ENCODE peak calls at places on chromosomes 6 and 20, in ten cellular contexts. One of them, this sample, is unnamed. For H3K4me1, the result is how much of the 10 kb centered on the place peaks cover.

GRCh38 chr6:41222513-41222912 is 5.6 kb upstream of the TREML4 start:
- DNase-seq in mesendoderm: no peak
- DNase-seq in heart left ventricle: no peak
- DNase-seq in fibroblast of lung: no peak
- DNase-seq in CD8-positive, alpha-beta T cell: no peak
- DNase-seq in IMR-90: no peak
- DNase-seq in CD8-positive, alpha-beta memory T cell: no peak
- DNase-seq in GM23338: no peak
- DNase-seq in tibial artery: no peak
- DNase-seq in spleen: no peak
- DNase-seq in this sample: no peak

GRCh38 chr6:157981132-157981394 is 600 bp upstream of the SYNJ2 start:
- DNase-seq in mesendoderm: no peak
- DNase-seq in heart left ventricle: no peak
- DNase-seq in fibroblast of lung: no peak
- DNase-seq in CD8-positive, alpha-beta T cell: no peak
- DNase-seq in IMR-90: no peak
- DNase-seq in CD8-positive, alpha-beta memory T cell: no peak
- DNase-seq in GM23338: peak
- DNase-seq in tibial artery: no peak
- DNase-seq in spleen: no peak
- DNase-seq in this sample: no peak

GRCh38 chr6:137878070-137878809 is 11.2 kb downstream of the TNFAIP3 start:
- DNase-seq in mesendoderm: no peak
- DNase-seq in heart left ventricle: no peak
- DNase-seq in fibroblast of lung: peak
- DNase-seq in CD8-positive, alpha-beta T cell: no peak
- DNase-seq in IMR-90: no peak
- DNase-seq in CD8-positive, alpha-beta memory T cell: no peak
- DNase-seq in GM23338: no peak
- DNase-seq in tibial artery: no peak
- DNase-seq in spleen: no peak
- DNase-seq in this sample: no peak

GRCh38 chr6:69018911-69019310 is 383.8 kb downstream of the ADGRB3 start:
- DNase-seq in mesendoderm: no peak
- DNase-seq in heart left ventricle: no peak
- DNase-seq in fibroblast of lung: no peak
- DNase-seq in CD8-positive, alpha-beta T cell: no peak
- DNase-seq in IMR-90: no peak
- DNase-seq in CD8-positive, alpha-beta memory T cell: no peak
- DNase-seq in GM23338: no peak
- DNase-seq in tibial artery: no peak
- DNase-seq in spleen: no peak
- DNase-seq in this sample: no peak

GRCh38 chr6:166598441-166599138 is 12.1 kb upstream of the RAMACL start:
- DNase-seq in mesendoderm: no peak
- DNase-seq in heart left ventricle: no peak
- DNase-seq in fibroblast of lung: peak
- DNase-seq in CD8-positive, alpha-beta T cell: no peak
- DNase-seq in IMR-90: peak
- DNase-seq in CD8-positive, alpha-beta memory T cell: no peak
- DNase-seq in GM23338: no peak
- DNase-seq in tibial artery: peak
- DNase-seq in spleen: no peak
- DNase-seq in this sample: peak

GRCh38 chr6:108578595-108579038 is 17.9 kb downstream of the FOXO3 start:
- DNase-seq in mesendoderm: no peak
- DNase-seq in heart left ventricle: no peak
- DNase-seq in fibroblast of lung: no peak
- DNase-seq in CD8-positive, alpha-beta T cell: no peak
- DNase-seq in IMR-90: peak
- DNase-seq in CD8-positive, alpha-beta memory T cell: no peak
- DNase-seq in GM23338: no peak
- DNase-seq in tibial artery: no peak
- DNase-seq in spleen: no peak
- DNase-seq in this sample: no peak

GRCh38 chr6:75449625-75450206 is 43.9 kb downstream of the FILIP1 start:
- DNase-seq in mesendoderm: no peak
- DNase-seq in heart left ventricle: no peak
- DNase-seq in fibroblast of lung: peak
- DNase-seq in CD8-positive, alpha-beta T cell: no peak
- DNase-seq in IMR-90: peak
- DNase-seq in CD8-positive, alpha-beta memory T cell: no peak
- DNase-seq in GM23338: no peak
- DNase-seq in tibial artery: no peak
- DNase-seq in spleen: no peak
- DNase-seq in this sample: no peak

GRCh38 chr6:125477849-125478248 is 176.1 kb upstream of the HDDC2 start:
- DNase-seq in mesendoderm: peak
- DNase-seq in heart left ventricle: no peak
- DNase-seq in fibroblast of lung: no peak
- DNase-seq in CD8-positive, alpha-beta T cell: no peak
- DNase-seq in IMR-90: no peak
- DNase-seq in CD8-positive, alpha-beta memory T cell: no peak
- DNase-seq in GM23338: no peak
- DNase-seq in tibial artery: no peak
- DNase-seq in spleen: no peak
- DNase-seq in this sample: no peak

GRCh38 chr6:89410231-89411018 is 1.6 kb downstream of the RRAGD start:
- DNase-seq in mesendoderm: no peak
- DNase-seq in heart left ventricle: no peak
- DNase-seq in fibroblast of lung: no peak
- DNase-seq in CD8-positive, alpha-beta T cell: no peak
- DNase-seq in IMR-90: no peak
- DNase-seq in CD8-positive, alpha-beta memory T cell: no peak
- DNase-seq in GM23338: peak
- DNase-seq in tibial artery: no peak
- DNase-seq in spleen: no peak
- DNase-seq in this sample: no peak

GRCh38 chr6:89412071-89413005 is at the start of gene RRAGD:
- DNase-seq in mesendoderm: peak
- DNase-seq in heart left ventricle: peak
- DNase-seq in fibroblast of lung: no peak
- DNase-seq in CD8-positive, alpha-beta T cell: peak
- DNase-seq in IMR-90: no peak
- DNase-seq in CD8-positive, alpha-beta memory T cell: peak
- DNase-seq in GM23338: peak
- DNase-seq in tibial artery: peak
- DNase-seq in spleen: peak
- DNase-seq in this sample: peak

GRCh38 chr6:89411269-89412070 is 603 bp downstream of the RRAGD start:
- DNase-seq in mesendoderm: peak
- DNase-seq in heart left ventricle: peak
- DNase-seq in fibroblast of lung: no peak
- DNase-seq in CD8-positive, alpha-beta T cell: peak
- DNase-seq in IMR-90: no peak
- DNase-seq in CD8-positive, alpha-beta memory T cell: no peak
- DNase-seq in GM23338: peak
- DNase-seq in tibial artery: peak
- DNase-seq in spleen: peak
- DNase-seq in this sample: peak

GRCh38 chr6:89411019-89411268 is 1.1 kb downstream of the RRAGD start:
- DNase-seq in mesendoderm: no peak
- DNase-seq in heart left ventricle: no peak
- DNase-seq in fibroblast of lung: no peak
- DNase-seq in CD8-positive, alpha-beta T cell: no peak
- DNase-seq in IMR-90: no peak
- DNase-seq in CD8-positive, alpha-beta memory T cell: no peak
- DNase-seq in GM23338: peak
- DNase-seq in tibial artery: peak
- DNase-seq in spleen: no peak
- DNase-seq in this sample: no peak

DNA sequence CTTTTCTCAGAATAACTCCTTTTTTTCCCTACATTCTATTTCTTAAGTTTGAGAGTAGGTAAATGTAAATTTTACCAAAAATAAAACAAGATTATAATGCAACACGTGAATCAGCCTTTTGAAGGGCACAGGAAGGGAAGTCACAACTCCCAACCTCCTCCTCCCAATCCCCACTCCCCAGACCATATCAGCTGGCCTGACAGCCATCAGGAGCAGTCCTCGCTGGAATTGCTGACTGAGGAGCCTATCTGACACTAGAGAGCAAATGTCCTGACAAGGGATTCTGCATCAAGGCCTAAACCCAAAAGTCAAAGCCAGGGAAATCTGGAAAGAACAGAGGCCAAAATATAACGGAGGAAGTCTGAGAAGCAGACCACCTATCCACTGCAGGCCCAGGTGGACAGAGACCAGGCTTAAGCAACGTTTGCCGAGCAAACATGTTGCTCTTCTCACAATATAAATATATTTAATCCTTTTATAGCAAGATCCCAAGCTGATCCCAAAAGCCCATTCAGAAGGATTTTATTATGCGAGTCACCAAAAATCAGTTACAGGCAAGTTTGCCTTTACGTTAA is 2.5 kb downstream of the RRAGD start:
- DNase-seq in mesendoderm: peak
- DNase-seq in heart left ventricle: no peak
- DNase-seq in fibroblast of lung: no peak
- DNase-seq in CD8-positive, alpha-beta T cell: no peak
- DNase-seq in IMR-90: no peak
- DNase-seq in CD8-positive, alpha-beta memory T cell: no peak
- DNase-seq in GM23338: peak
- DNase-seq in tibial artery: no peak
- DNase-seq in spleen: no peak
- DNase-seq in this sample: peak
- H3K4me1 ChIP-seq in mesendoderm: under half
- H3K4me1 ChIP-seq in heart left ventricle: under half
- H3K4me1 ChIP-seq in fibroblast of lung: under half
- H3K4me1 ChIP-seq in CD8-positive, alpha-beta T cell: under half
- H3K4me1 ChIP-seq in IMR-90: under half
- H3K4me1 ChIP-seq in CD8-positive, alpha-beta memory T cell: under half
- H3K4me1 ChIP-seq in GM23338: half or more
- H3K4me1 ChIP-seq in tibial artery: under half
- H3K4me1 ChIP-seq in spleen: under half
- H3K4me1 ChIP-seq in this sample: half or more

GRCh38 chr6:111662192-111662793 is 56.6 kb upstream of the TRAF3IP2 start:
- DNase-seq in mesendoderm: no peak
- DNase-seq in heart left ventricle: no peak
- DNase-seq in fibroblast of lung: no peak
- DNase-seq in CD8-positive, alpha-beta T cell: no peak
- DNase-seq in IMR-90: no peak
- DNase-seq in CD8-positive, alpha-beta memory T cell: no peak
- DNase-seq in GM23338: peak
- DNase-seq in tibial artery: no peak
- DNase-seq in spleen: no peak
- DNase-seq in this sample: no peak
- H3K4me3 ChIP-seq in mesendoderm: no peak
- H3K4me3 ChIP-seq in heart left ventricle: no peak
- H3K4me3 ChIP-seq in fibroblast of lung: no peak
- H3K4me3 ChIP-seq in CD8-positive, alpha-beta T cell: no peak
- H3K4me3 ChIP-seq in IMR-90: no peak
- H3K4me3 ChIP-seq in CD8-positive, alpha-beta memory T cell: no peak
- H3K4me3 ChIP-seq in GM23338: peak
- H3K4me3 ChIP-seq in tibial artery: no peak
- H3K4me3 ChIP-seq in spleen: no peak
- H3K4me3 ChIP-seq in this sample: no peak

GRCh38 chr20:57803718-57804005 is 93.8 kb upstream of the PMEPA1 start:
- DNase-seq in mesendoderm: no peak
- DNase-seq in heart left ventricle: no peak
- DNase-seq in fibroblast of lung: no peak
- DNase-seq in CD8-positive, alpha-beta T cell: no peak
- DNase-seq in IMR-90: no peak
- DNase-seq in CD8-positive, alpha-beta memory T cell: no peak
- DNase-seq in GM23338: no peak
- DNase-seq in tibial artery: no peak
- DNase-seq in spleen: no peak
- DNase-seq in this sample: no peak

GRCh38 chr20:57801581-57801980 is 91.8 kb upstream of the PMEPA1 start:
- DNase-seq in mesendoderm: no peak
- DNase-seq in heart left ventricle: no peak
- DNase-seq in fibroblast of lung: no peak
- DNase-seq in CD8-positive, alpha-beta T cell: no peak
- DNase-seq in IMR-90: no peak
- DNase-seq in CD8-positive, alpha-beta memory T cell: no peak
- DNase-seq in GM23338: no peak
- DNase-seq in tibial artery: no peak
- DNase-seq in spleen: no peak
- DNase-seq in this sample: no peak

GRCh38 chr20:57801046-57801445 is 91.2 kb upstream of the PMEPA1 start:
- DNase-seq in mesendoderm: no peak
- DNase-seq in heart left ventricle: no peak
- DNase-seq in fibroblast of lung: no peak
- DNase-seq in CD8-positive, alpha-beta T cell: no peak
- DNase-seq in IMR-90: no peak
- DNase-seq in CD8-positive, alpha-beta memory T cell: no peak
- DNase-seq in GM23338: no peak
- DNase-seq in tibial artery: no peak
- DNase-seq in spleen: no peak
- DNase-seq in this sample: no peak

GRCh38 chr20:57804470-57805250 is 94.8 kb upstream of the PMEPA1 start:
- DNase-seq in mesendoderm: no peak
- DNase-seq in heart left ventricle: no peak
- DNase-seq in fibroblast of lung: no peak
- DNase-seq in CD8-positive, alpha-beta T cell: no peak
- DNase-seq in IMR-90: no peak
- DNase-seq in CD8-positive, alpha-beta memory T cell: no peak
- DNase-seq in GM23338: no peak
- DNase-seq in tibial artery: no peak
- DNase-seq in spleen: peak
- DNase-seq in this sample: no peak

DNA sequence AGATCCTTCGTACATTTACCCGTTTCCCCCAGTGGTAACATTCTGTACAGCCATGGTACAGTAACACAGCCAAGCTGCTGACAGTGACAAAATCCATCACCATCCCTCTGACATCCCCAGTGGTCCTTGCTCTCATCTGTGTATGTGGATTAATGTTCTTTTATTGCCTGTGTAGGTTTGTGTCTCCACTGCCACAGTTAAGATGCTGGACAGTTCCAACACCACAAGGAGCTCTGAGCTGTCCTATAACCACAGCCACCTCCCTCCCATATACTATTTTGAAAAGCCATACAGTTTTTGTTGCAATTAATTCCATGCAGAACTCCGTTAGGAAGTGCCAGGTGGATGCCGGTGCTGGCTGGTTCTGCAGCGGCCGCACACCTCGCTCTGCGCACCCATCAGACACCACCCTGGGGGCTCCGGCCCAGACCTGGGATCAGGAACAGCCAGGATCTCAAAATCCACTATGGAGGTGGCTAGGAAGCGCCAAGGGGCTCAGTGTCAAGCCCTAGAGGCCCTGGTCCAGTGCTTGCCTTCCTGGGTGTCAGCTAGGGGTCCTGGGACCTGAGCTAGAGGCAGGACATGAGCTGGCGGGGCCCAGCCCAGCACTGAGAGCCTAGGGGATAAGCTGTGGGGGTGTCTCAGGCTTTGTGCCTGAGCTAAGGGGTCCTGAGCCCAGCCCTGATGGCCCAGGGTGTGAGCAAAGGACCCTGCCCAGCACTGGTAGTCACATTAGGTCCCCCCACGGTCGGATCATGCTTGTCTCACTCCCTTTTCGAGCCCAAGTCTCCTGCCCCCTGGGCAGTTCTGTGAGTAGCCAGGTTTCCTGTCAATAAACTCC is 93.3 kb upstream of the PMEPA1 start:
- DNase-seq in mesendoderm: no peak
- DNase-seq in heart left ventricle: no peak
- DNase-seq in fibroblast of lung: no peak
- DNase-seq in CD8-positive, alpha-beta T cell: no peak
- DNase-seq in IMR-90: no peak
- DNase-seq in CD8-positive, alpha-beta memory T cell: no peak
- DNase-seq in GM23338: no peak
- DNase-seq in tibial artery: no peak
- DNase-seq in spleen: no peak
- DNase-seq in this sample: no peak
- H3K4me1 ChIP-seq in mesendoderm: under half
- H3K4me1 ChIP-seq in heart left ventricle: under half
- H3K4me1 ChIP-seq in fibroblast of lung: under half
- H3K4me1 ChIP-seq in CD8-positive, alpha-beta T cell: under half
- H3K4me1 ChIP-seq in IMR-90: under half
- H3K4me1 ChIP-seq in CD8-positive, alpha-beta memory T cell: under half
- H3K4me1 ChIP-seq in GM23338: under half
- H3K4me1 ChIP-seq in tibial artery: under half
- H3K4me1 ChIP-seq in spleen: under half
- H3K4me1 ChIP-seq in this sample: under half

DNA sequence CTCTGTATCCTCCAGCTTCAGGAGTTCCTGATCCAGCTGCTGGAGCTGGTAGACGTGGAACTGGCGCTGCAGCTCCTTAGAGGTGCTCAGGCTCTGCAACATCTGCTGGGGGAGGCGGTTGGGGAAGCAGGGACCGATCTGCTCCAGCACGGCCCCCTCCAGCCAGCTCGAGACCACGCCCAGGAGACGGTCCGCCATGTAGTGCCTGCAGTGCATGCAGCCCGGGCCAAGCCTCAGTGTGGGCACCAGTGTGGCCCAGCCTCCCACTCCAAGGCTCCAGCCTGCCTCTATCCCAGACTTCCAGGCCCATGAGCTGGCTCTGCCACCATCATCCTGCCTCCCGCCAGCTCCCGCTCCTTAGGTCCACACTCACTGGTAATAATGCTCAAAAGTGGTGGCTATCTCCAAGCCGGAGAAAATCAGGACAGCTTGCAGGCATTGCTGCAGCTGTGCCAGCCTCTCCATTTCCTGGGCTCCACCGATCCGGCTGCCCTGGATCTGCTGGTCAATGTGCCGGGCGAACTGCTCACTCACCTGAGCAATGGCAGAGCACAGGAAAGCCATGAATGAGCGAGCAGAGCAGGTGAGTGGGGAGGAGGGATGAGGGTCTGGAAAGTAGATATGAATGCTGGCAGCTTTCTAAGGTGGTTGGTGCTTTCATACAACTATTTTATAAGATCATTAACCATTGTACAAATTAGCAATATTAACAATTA is 13.0 kb downstream of the CUL7 start:
- DNase-seq in mesendoderm: no peak
- DNase-seq in heart left ventricle: no peak
- DNase-seq in fibroblast of lung: no peak
- DNase-seq in CD8-positive, alpha-beta T cell: no peak
- DNase-seq in IMR-90: no peak
- DNase-seq in CD8-positive, alpha-beta memory T cell: no peak
- DNase-seq in GM23338: no peak
- DNase-seq in tibial artery: no peak
- DNase-seq in spleen: no peak
- DNase-seq in this sample: no peak
- H3K4me3 ChIP-seq in mesendoderm: no peak
- H3K4me3 ChIP-seq in heart left ventricle: no peak
- H3K4me3 ChIP-seq in fibroblast of lung: no peak
- H3K4me3 ChIP-seq in CD8-positive, alpha-beta T cell: no peak
- H3K4me3 ChIP-seq in IMR-90: no peak
- H3K4me3 ChIP-seq in CD8-positive, alpha-beta memory T cell: no peak
- H3K4me3 ChIP-seq in GM23338: no peak
- H3K4me3 ChIP-seq in tibial artery: no peak
- H3K4me3 ChIP-seq in spleen: no peak
- H3K4me3 ChIP-seq in this sample: no peak